ENCODE peak calls at places on chromosomes 3 and 15, in nine cellular contexts. One of them, this sample, is unnamed.

GRCh38 chr3:63625161-63625560 is 27.3 kb upstream of the SNTN start:
- DNase-seq in A549: no peak
- DNase-seq in cardiac fibroblast: peak; percentile 76
- DNase-seq in tibial artery: no peak
- DNase-seq in GM12865: no peak
- DNase-seq in endothelial cell of umbilical vein: peak; percentile 20
- DNase-seq in ovary: no peak
- DNase-seq in activated B cell treated with CpG ODN at 0.5 μM for 24 hours: no peak
- DNase-seq in GM23338: no peak
- DNase-seq in this sample: no peak

GRCh38 chr15:63672369-63672768 is 75.2 kb downstream of the FBXL22 start:
- DNase-seq in A549: no peak
- DNase-seq in cardiac fibroblast: no peak
- DNase-seq in tibial artery: no peak
- DNase-seq in GM12865: no peak
- DNase-seq in endothelial cell of umbilical vein: no peak
- DNase-seq in ovary: no peak
- DNase-seq in activated B cell treated with CpG ODN at 0.5 μM for 24 hours: no peak
- DNase-seq in GM23338: no peak
- DNase-seq in this sample: no peak

GRCh38 chr15:45847645-45848044 is 212.8 kb downstream of the SQOR start:
- DNase-seq in A549: no peak
- DNase-seq in cardiac fibroblast: no peak
- DNase-seq in tibial artery: no peak
- DNase-seq in GM12865: no peak
- DNase-seq in endothelial cell of umbilical vein: no peak
- DNase-seq in ovary: no peak
- DNase-seq in activated B cell treated with CpG ODN at 0.5 μM for 24 hours: no peak
- DNase-seq in GM23338: no peak
- DNase-seq in this sample: no peak

GRCh38 chr3:191962324-191962723 is 501.4 kb downstream of the PYDC2 start:
- DNase-seq in A549: no peak
- DNase-seq in cardiac fibroblast: no peak
- DNase-seq in tibial artery: no peak
- DNase-seq in GM12865: no peak
- DNase-seq in endothelial cell of umbilical vein: no peak
- DNase-seq in ovary: no peak
- DNase-seq in activated B cell treated with CpG ODN at 0.5 μM for 24 hours: no peak
- DNase-seq in GM23338: no peak
- DNase-seq in this sample: no peak

GRCh38 chr3:110413807-110414748 is 657.5 kb upstream of the NECTIN3 start:
- DNase-seq in A549: no peak
- DNase-seq in cardiac fibroblast: peak; percentile 91
- DNase-seq in tibial artery: no peak
- DNase-seq in GM12865: no peak
- DNase-seq in endothelial cell of umbilical vein: peak; percentile 92
- DNase-seq in ovary: no peak
- DNase-seq in activated B cell treated with CpG ODN at 0.5 μM for 24 hours: no peak
- DNase-seq in GM23338: no peak
- DNase-seq in this sample: no peak

GRCh38 chr3:177764377-177764912 is 567.2 kb upstream of the TBL1XR1 start:
- DNase-seq in A549: no peak
- DNase-seq in cardiac fibroblast: peak; percentile 70
- DNase-seq in tibial artery: no peak
- DNase-seq in GM12865: no peak
- DNase-seq in endothelial cell of umbilical vein: peak; percentile 51
- DNase-seq in ovary: no peak
- DNase-seq in activated B cell treated with CpG ODN at 0.5 μM for 24 hours: no peak
- DNase-seq in GM23338: no peak
- DNase-seq in this sample: no peak

GRCh38 chr3:61914277-61914676 is 352.9 kb downstream of the PTPRG start:
- DNase-seq in A549: no peak
- DNase-seq in cardiac fibroblast: no peak
- DNase-seq in tibial artery: no peak
- DNase-seq in GM12865: no peak
- DNase-seq in endothelial cell of umbilical vein: no peak
- DNase-seq in ovary: no peak
- DNase-seq in activated B cell treated with CpG ODN at 0.5 μM for 24 hours: no peak
- DNase-seq in GM23338: no peak
- DNase-seq in this sample: no peak

GRCh38 chr3:117846238-117846637 is 1136.7 kb downstream of the TUSC7 start:
- DNase-seq in A549: no peak
- DNase-seq in cardiac fibroblast: no peak
- DNase-seq in tibial artery: no peak
- DNase-seq in GM12865: no peak
- DNase-seq in endothelial cell of umbilical vein: no peak
- DNase-seq in ovary: no peak
- DNase-seq in activated B cell treated with CpG ODN at 0.5 μM for 24 hours: no peak
- DNase-seq in GM23338: no peak
- DNase-seq in this sample: no peak

GRCh38 chr3:153463895-153464294 is 301.9 kb downstream of the RAP2B start:
- DNase-seq in A549: no peak
- DNase-seq in cardiac fibroblast: no peak
- DNase-seq in tibial artery: no peak
- DNase-seq in GM12865: peak; percentile 60
- DNase-seq in endothelial cell of umbilical vein: no peak
- DNase-seq in ovary: no peak
- DNase-seq in activated B cell treated with CpG ODN at 0.5 μM for 24 hours: no peak
- DNase-seq in GM23338: no peak
- DNase-seq in this sample: no peak

GRCh38 chr3:150409527-150410310 is 1.6 kb downstream of the TSC22D2 start:
- DNase-seq in A549: peak; percentile 38
- DNase-seq in cardiac fibroblast: peak; percentile 78
- DNase-seq in tibial artery: peak; percentile 79
- DNase-seq in GM12865: peak; percentile 81
- DNase-seq in endothelial cell of umbilical vein: peak; percentile 84
- DNase-seq in ovary: peak; percentile 64
- DNase-seq in activated B cell treated with CpG ODN at 0.5 μM for 24 hours: peak; percentile 69
- DNase-seq in GM23338: peak; percentile 74
- DNase-seq in this sample: peak; percentile 70

GRCh38 chr15:40069178-40070165 is 30.5 kb upstream of the SRP14 start:
- DNase-seq in A549: peak; percentile 76
- DNase-seq in cardiac fibroblast: peak; percentile 85
- DNase-seq in tibial artery: peak; percentile 92
- DNase-seq in GM12865: peak; percentile 90
- DNase-seq in endothelial cell of umbilical vein: peak; percentile 88
- DNase-seq in ovary: peak; percentile 65
- DNase-seq in activated B cell treated with CpG ODN at 0.5 μM for 24 hours: peak; percentile 59
- DNase-seq in GM23338: peak; percentile 60
- DNase-seq in this sample: no peak

GRCh38 chr3:185756477-185756876 is 68.4 kb downstream of the IGF2BP2 start:
- DNase-seq in A549: no peak
- DNase-seq in cardiac fibroblast: no peak
- DNase-seq in tibial artery: no peak
- DNase-seq in GM12865: no peak
- DNase-seq in endothelial cell of umbilical vein: no peak
- DNase-seq in ovary: no peak
- DNase-seq in activated B cell treated with CpG ODN at 0.5 μM for 24 hours: no peak
- DNase-seq in GM23338: no peak
- DNase-seq in this sample: no peak

GRCh38 chr15:67100124-67100791 is 34.9 kb downstream of the SMAD3 start:
- DNase-seq in A549: no peak
- DNase-seq in cardiac fibroblast: no peak
- DNase-seq in tibial artery: no peak
- DNase-seq in GM12865: no peak
- DNase-seq in endothelial cell of umbilical vein: no peak
- DNase-seq in ovary: no peak
- DNase-seq in activated B cell treated with CpG ODN at 0.5 μM for 24 hours: no peak
- DNase-seq in GM23338: no peak
- DNase-seq in this sample: no peak

GRCh38 chr3:173586176-173586575 is 188.6 kb downstream of the NLGN1 start:
- DNase-seq in A549: no peak
- DNase-seq in cardiac fibroblast: no peak
- DNase-seq in tibial artery: no peak
- DNase-seq in GM12865: no peak
- DNase-seq in endothelial cell of umbilical vein: peak; percentile 14
- DNase-seq in ovary: no peak
- DNase-seq in activated B cell treated with CpG ODN at 0.5 μM for 24 hours: no peak
- DNase-seq in GM23338: no peak
- DNase-seq in this sample: no peak

GRCh38 chr3:181105636-181106035 is 116.1 kb upstream of the DNAJC19 start:
- DNase-seq in A549: no peak
- DNase-seq in cardiac fibroblast: no peak
- DNase-seq in tibial artery: no peak
- DNase-seq in GM12865: no peak
- DNase-seq in endothelial cell of umbilical vein: no peak
- DNase-seq in ovary: no peak
- DNase-seq in activated B cell treated with CpG ODN at 0.5 μM for 24 hours: no peak
- DNase-seq in GM23338: no peak
- DNase-seq in this sample: no peak

DNA sequence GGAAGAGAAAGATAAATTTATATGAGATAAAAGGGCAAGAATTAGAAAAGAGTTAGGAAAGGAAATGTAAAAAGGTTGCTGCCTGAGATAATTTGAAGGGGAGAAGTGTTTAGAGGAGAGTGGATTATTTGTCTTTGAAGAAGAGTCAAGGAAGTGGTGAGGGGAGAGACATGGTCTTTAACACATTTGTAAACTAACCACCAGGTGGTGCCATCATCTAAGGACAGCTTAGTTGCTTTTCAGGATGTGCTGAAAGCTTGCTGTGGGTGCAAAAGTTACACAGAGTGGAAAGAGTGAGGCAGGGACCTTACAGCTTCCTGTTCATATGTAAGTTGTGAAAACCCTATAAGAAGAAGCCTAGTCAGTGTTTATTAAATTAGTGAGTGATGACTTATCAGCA is 114.1 kb upstream of the DNAJC19 start:
- DNase-seq in A549: no peak
- DNase-seq in cardiac fibroblast: no peak
- DNase-seq in tibial artery: no peak
- DNase-seq in GM12865: peak; percentile 41
- DNase-seq in endothelial cell of umbilical vein: no peak
- DNase-seq in ovary: no peak
- DNase-seq in activated B cell treated with CpG ODN at 0.5 μM for 24 hours: no peak
- DNase-seq in GM23338: peak; percentile 93
- DNase-seq in this sample: peak; percentile 16
- TF ChIP-seq CTCF in A549: no peak
- TF ChIP-seq CTCF in cardiac fibroblast: no peak
- TF ChIP-seq CTCF in tibial artery: no peak
- TF ChIP-seq CTCF in GM12865: peak; percentile 31
- TF ChIP-seq CTCF in endothelial cell of umbilical vein: peak; percentile 5
- TF ChIP-seq CTCF in ovary: no peak
- TF ChIP-seq CTCF in activated B cell treated with CpG ODN at 0.5 μM for 24 hours: no peak
- TF ChIP-seq CTCF in GM23338: peak; percentile 83
- TF ChIP-seq CTCF in this sample: peak; percentile 64

GRCh38 chr3:142288032-142288638 is 62.8 kb upstream of the GK5 start:
- DNase-seq in A549: no peak
- DNase-seq in cardiac fibroblast: no peak
- DNase-seq in tibial artery: no peak
- DNase-seq in GM12865: no peak
- DNase-seq in endothelial cell of umbilical vein: no peak
- DNase-seq in ovary: no peak
- DNase-seq in activated B cell treated with CpG ODN at 0.5 μM for 24 hours: no peak
- DNase-seq in GM23338: peak; percentile 53
- DNase-seq in this sample: no peak
- TF ChIP-seq CTCF in A549: no peak
- TF ChIP-seq CTCF in cardiac fibroblast: no peak
- TF ChIP-seq CTCF in tibial artery: no peak
- TF ChIP-seq CTCF in GM12865: no peak
- TF ChIP-seq CTCF in endothelial cell of umbilical vein: no peak
- TF ChIP-seq CTCF in ovary: no peak
- TF ChIP-seq CTCF in activated B cell treated with CpG ODN at 0.5 μM for 24 hours: no peak
- TF ChIP-seq CTCF in GM23338: no peak
- TF ChIP-seq CTCF in this sample: no peak

DNA sequence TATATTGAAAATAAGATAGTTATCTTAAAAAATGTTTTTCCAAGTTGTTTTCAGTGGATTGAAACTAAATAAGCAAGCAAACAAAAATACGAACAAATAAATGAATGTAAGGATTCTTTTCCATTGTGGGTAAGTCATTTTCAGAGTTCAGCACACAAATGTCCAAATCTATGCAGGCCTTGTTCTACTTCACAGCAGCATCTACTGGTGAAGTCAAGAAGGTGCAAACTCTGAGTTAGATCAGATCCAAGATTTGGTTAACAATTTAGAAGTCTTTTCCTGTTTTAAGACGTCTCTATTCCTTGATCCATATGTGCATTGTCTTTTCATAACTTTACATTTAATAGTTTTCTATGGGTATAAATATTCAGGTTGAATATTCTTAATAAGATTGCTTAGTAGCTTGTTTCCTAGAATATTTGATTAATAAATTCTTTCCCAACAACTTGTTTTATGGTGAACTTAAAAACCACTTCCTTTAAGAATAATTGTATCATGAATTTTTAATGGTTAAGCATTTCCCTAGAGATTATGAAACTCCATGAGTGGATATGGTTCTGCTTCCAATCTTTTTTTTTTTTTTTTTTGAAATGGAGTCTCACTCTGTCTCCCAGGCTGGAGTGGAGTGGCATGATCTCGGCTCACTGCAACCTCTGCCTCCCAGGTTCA is 10.5 kb downstream of the PTX3 start:
- DNase-seq in A549: no peak
- DNase-seq in cardiac fibroblast: peak; percentile 78
- DNase-seq in tibial artery: no peak
- DNase-seq in GM12865: no peak
- DNase-seq in endothelial cell of umbilical vein: peak; percentile 67
- DNase-seq in ovary: no peak
- DNase-seq in activated B cell treated with CpG ODN at 0.5 μM for 24 hours: no peak
- DNase-seq in GM23338: peak; percentile 16
- DNase-seq in this sample: no peak
- TF ChIP-seq CTCF in A549: peak; percentile 74
- TF ChIP-seq CTCF in cardiac fibroblast: peak; percentile 78
- TF ChIP-seq CTCF in tibial artery: peak; percentile 43
- TF ChIP-seq CTCF in GM12865: no peak
- TF ChIP-seq CTCF in endothelial cell of umbilical vein: peak; percentile 47
- TF ChIP-seq CTCF in ovary: no peak
- TF ChIP-seq CTCF in activated B cell treated with CpG ODN at 0.5 μM for 24 hours: no peak
- TF ChIP-seq CTCF in GM23338: peak; percentile 25
- TF ChIP-seq CTCF in this sample: peak; percentile 60

DNA sequence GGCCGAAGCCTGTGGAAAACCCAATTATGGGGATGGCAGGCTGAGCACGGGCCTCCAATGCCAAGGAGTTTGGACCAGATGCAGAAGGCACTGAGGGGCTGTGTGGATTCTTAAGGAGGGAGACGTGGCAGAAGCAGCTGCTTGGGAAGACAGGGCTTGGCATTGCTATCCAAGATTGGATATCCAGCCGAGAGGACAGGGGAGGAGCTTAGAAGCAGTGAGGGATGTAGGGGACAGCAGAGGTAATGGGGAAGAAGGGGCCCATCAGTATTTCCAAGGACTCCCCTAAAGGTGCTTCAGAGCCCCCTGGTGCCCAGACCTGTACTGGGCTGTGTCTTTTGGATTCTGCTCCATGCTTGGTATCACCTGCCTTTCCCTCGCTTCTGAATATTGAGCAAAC is 112.8 kb upstream of the TLE3 start:
- DNase-seq in A549: no peak
- DNase-seq in cardiac fibroblast: no peak
- DNase-seq in tibial artery: no peak
- DNase-seq in GM12865: peak; percentile 20
- DNase-seq in endothelial cell of umbilical vein: peak; percentile 5
- DNase-seq in ovary: no peak
- DNase-seq in activated B cell treated with CpG ODN at 0.5 μM for 24 hours: no peak
- DNase-seq in GM23338: peak; percentile 45
- DNase-seq in this sample: no peak
- TF ChIP-seq CTCF in A549: no peak
- TF ChIP-seq CTCF in cardiac fibroblast: peak; percentile 18
- TF ChIP-seq CTCF in tibial artery: no peak
- TF ChIP-seq CTCF in GM12865: no peak
- TF ChIP-seq CTCF in endothelial cell of umbilical vein: no peak
- TF ChIP-seq CTCF in ovary: no peak
- TF ChIP-seq CTCF in activated B cell treated with CpG ODN at 0.5 μM for 24 hours: no peak
- TF ChIP-seq CTCF in GM23338: peak; percentile 29
- TF ChIP-seq CTCF in this sample: no peak

GRCh38 chr3:52333869-52334557 is 17.9 kb downstream of the DNAH1 start:
- DNase-seq in A549: no peak
- DNase-seq in cardiac fibroblast: no peak
- DNase-seq in tibial artery: no peak
- DNase-seq in GM12865: no peak
- DNase-seq in endothelial cell of umbilical vein: no peak
- DNase-seq in ovary: no peak
- DNase-seq in activated B cell treated with CpG ODN at 0.5 μM for 24 hours: no peak
- DNase-seq in GM23338: no peak
- DNase-seq in this sample: no peak
- TF ChIP-seq CTCF in A549: no peak
- TF ChIP-seq CTCF in cardiac fibroblast: no peak
- TF ChIP-seq CTCF in tibial artery: no peak
- TF ChIP-seq CTCF in GM12865: no peak
- TF ChIP-seq CTCF in endothelial cell of umbilical vein: no peak
- TF ChIP-seq CTCF in ovary: no peak
- TF ChIP-seq CTCF in activated B cell treated with CpG ODN at 0.5 μM for 24 hours: no peak
- TF ChIP-seq CTCF in GM23338: no peak
- TF ChIP-seq CTCF in this sample: no peak

This sample was measured in neural crest cell.